ENCODE peak calls at places on chromosomes 5 and 9, in eight cellular contexts. I, W, D, B, P, F, T and M are unnamed samples.

GRCh38 chr5:76270214-76270613 is 132.9 kb upstream of the IQGAP2 start:
- DNase-seq in D (no peak), B (no peak), W (peak; percentile 50), P (peak; percentile 4), F (peak; percentile 35), T (peak; percentile 7), I (no peak), M (no peak)

GRCh38 chr5:104942735-104943134 is 1380.1 kb upstream of the NUDT12 start:
- DNase-seq in F (no peak), T (no peak), W (no peak), P (no peak), I (no peak), D (no peak), B (no peak), M (no peak)

GRCh38 chr9:78566948-78567675 is 270.2 kb downstream of the PSAT1 start:
- DNase-seq in I (no peak), T (peak; percentile 73), B (no peak), F (no peak), W (peak; percentile 23), D (peak; percentile 79), P (peak; percentile 74), M (no peak)

GRCh38 chr9:84966876-84967830 is 297.6 kb downstream of the NTRK2 start:
- DNase-seq in F (no peak), I (no peak), D (no peak), B (peak; percentile 80), T (no peak), P (no peak), W (no peak), M (peak; percentile 14)

GRCh38 chr5:173056783-173057061 is 570 bp downstream of the CREBRF start:
- DNase-seq in F (no peak), I (no peak), T (no peak), W (peak; percentile 89), B (no peak), P (no peak), D (no peak), M (no peak)

GRCh38 chr9:87551692-87552303 is 54.1 kb downstream of the DAPK1 start:
- DNase-seq in T (no peak), F (no peak), D (no peak), W (no peak), B (no peak), I (no peak), P (no peak), M (no peak)

GRCh38 chr9:77977210-77977611 is 54.4 kb downstream of the GNAQ start:
- DNase-seq in B (peak; percentile 68), I (no peak), P (peak; percentile 73), W (no peak), D (peak; percentile 81), T (peak; percentile 95), F (peak; percentile 78), M (peak; percentile 31)

GRCh38 chr9:131875828-131876485 is 136.1 kb upstream of the RAPGEF1 start:
- DNase-seq in B (no peak), T (no peak), P (peak; percentile 57), F (peak; percentile 0), D (peak; percentile 32), W (peak; percentile 28), I (no peak), M (no peak)

GRCh38 chr5:160290751-160291150 is 21.6 kb downstream of the CCNJL start:
- DNase-seq in T (no peak), P (no peak), I (no peak), D (no peak), W (no peak), F (peak; percentile 61), B (no peak), M (no peak)

GRCh38 chr5:158812381-158812780 is 287.3 kb downstream of the EBF1 start:
- DNase-seq in W (no peak), F (no peak), I (no peak), B (peak; percentile 21), D (no peak), T (no peak), P (no peak), M (no peak)

GRCh38 chr9:125970340-125970739 is 223.2 kb downstream of the PBX3 start:
- DNase-seq in D (no peak), W (peak; percentile 34), F (peak; percentile 27), I (no peak), P (no peak), T (no peak), B (no peak), M (no peak)

GRCh38 chr5:6721442-6721841 is 8.2 kb downstream of the TENT4A start:
- DNase-seq in T (no peak), W (no peak), I (no peak), P (no peak), B (no peak), D (no peak), F (no peak), M (no peak)

GRCh38 chr5:114782869-114783268 is 386.8 kb downstream of the TRIM36 start:
- DNase-seq in B (peak; percentile 57), P (no peak), D (no peak), W (no peak), I (no peak), F (peak; percentile 8), T (no peak), M (no peak)

GRCh38 chr5:67089200-67089725 is 107.3 kb downstream of the CD180 start:
- DNase-seq in I (no peak), P (peak; percentile 65), F (no peak), W (no peak), D (peak; percentile 38), T (peak; percentile 74), B (no peak), M (no peak)

GRCh38 chr5:115494570-115495289 is 49.8 kb downstream of the FEM1C start:
- DNase-seq in F (no peak), W (no peak), P (no peak), T (peak; percentile 13), D (no peak), I (peak; percentile 43), B (no peak), M (no peak)

GRCh38 chr5:9456435-9457042 is 89.3 kb downstream of the SEMA5A start:
- DNase-seq in W (no peak), F (no peak), D (peak; percentile 91), I (no peak), T (peak; percentile 85), B (no peak), P (peak; percentile 97), M (no peak)

GRCh38 chr9:36327903-36328302 is 69.7 kb upstream of the GNE start:
- DNase-seq in T (peak; percentile 34), B (no peak), I (peak; percentile 8), P (peak; percentile 47), F (no peak), D (peak; percentile 28), W (peak; percentile 44), M (no peak)

GRCh38 chr5:174446988-174447387 is 277.4 kb upstream of the MSX2 start:
- DNase-seq in W (no peak), F (no peak), B (no peak), D (no peak), I (no peak), T (no peak), P (peak; percentile 7), M (no peak)

DNA sequence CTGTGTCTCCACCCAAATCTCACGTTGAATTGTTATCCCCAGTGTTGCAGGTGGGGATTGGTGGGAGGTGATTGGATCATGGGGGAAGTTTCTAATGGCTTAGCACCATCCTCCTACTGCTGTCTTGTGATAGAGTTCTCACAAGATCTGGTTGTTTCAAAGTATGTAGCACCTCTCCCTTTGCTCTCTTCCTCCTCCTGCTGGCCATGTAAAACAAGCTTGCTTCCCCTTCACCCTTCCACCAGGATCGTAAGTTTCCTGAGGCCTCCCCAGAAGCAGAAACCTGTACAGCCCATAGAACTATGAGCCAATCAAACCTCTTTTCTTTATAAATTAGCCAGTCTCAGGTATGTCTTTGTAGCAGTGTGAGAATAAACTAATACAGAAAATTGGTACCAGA is 214.7 kb upstream of the C9orf72 start:
- DNase-seq in D (no peak), P (no peak), T (peak; percentile 91), F (no peak), W (no peak), I (no peak), B (peak; percentile 26), M (no peak)
- TF ChIP-seq CTCF in D (no peak), P (no peak), T (peak; percentile 78), F (no peak), W (no peak), I (peak; percentile 28), B (peak; percentile 34), M (peak; percentile 17)

GRCh38 chr5:31415009-31415923 is 116.6 kb downstream of the DROSHA start:
- DNase-seq in F (no peak), B (no peak), W (no peak), D (no peak), I (no peak), T (peak; percentile 15), P (no peak), M (no peak)
- TF ChIP-seq CTCF in F (no peak), B (no peak), W (no peak), D (no peak), I (no peak), T (peak; percentile 10), P (peak; percentile 24), M (no peak)

GRCh38 chr5:20972419-20972925 is 984.5 kb upstream of the CDH18 start:
- DNase-seq in F (peak; percentile 68), I (no peak), W (peak; percentile 24), T (peak; percentile 62), D (peak; percentile 96), B (peak; percentile 35), P (peak; percentile 1), M (no peak)
- TF ChIP-seq CTCF in F (peak; percentile 45), I (peak; percentile 54), W (peak; percentile 71), T (peak; percentile 65), D (peak; percentile 81), B (no peak), P (no peak), M (peak; percentile 51)

GRCh38 chr5:112529525-112529924 is 110.4 kb upstream of the EPB41L4A start:
- DNase-seq in W (peak; percentile 44), D (no peak), T (peak; percentile 28), I (no peak), B (no peak), F (peak; percentile 45), P (no peak), M (no peak)
- TF ChIP-seq CTCF in W (peak; percentile 23), D (no peak), T (peak; percentile 47), I (peak; percentile 50), B (peak; percentile 13), F (peak; percentile 26), P (peak; percentile 14), M (peak; percentile 54)

GRCh38 chr5:21823588-21823987 is 1029.6 kb downstream of the CDH12 start:
- DNase-seq in D (peak; percentile 32), B (no peak), P (peak; percentile 50), W (no peak), F (peak; percentile 23), T (peak; percentile 61), I (no peak), M (no peak)

GRCh38 chr5:21823076-21823574 is 1030.0 kb downstream of the CDH12 start:
- DNase-seq in T (peak; percentile 34), B (no peak), I (no peak), D (no peak), P (no peak), F (no peak), W (no peak), M (no peak)

GRCh38 chr5:21820527-21820926 is 1032.6 kb downstream of the CDH12 start:
- DNase-seq in F (no peak), I (no peak), P (no peak), B (no peak), D (no peak), T (no peak), W (no peak), M (no peak)

GRCh38 chr5:21817668-21818419 is 1035.3 kb downstream of the CDH12 start:
- DNase-seq in W (no peak), B (no peak), I (no peak), F (peak; percentile 23), D (peak; percentile 37), T (peak; percentile 44), P (peak; percentile 6), M (no peak)
- TF ChIP-seq CTCF in W (peak; percentile 55), B (no peak), I (no peak), F (peak; percentile 33), D (no peak), T (peak; percentile 43), P (peak; percentile 30), M (peak; percentile 68)